ENCODE peak calls at places on chromosome 19, in eight cellular contexts. R is HepG2, T is sigmoid colon, A is prostate gland, K is breast epithelium, U is suprapubic skin, P is stomach, W is GM12892. Y is an unnamed sample.

GRCh38 chr19:9936151-9937000 is at the start of gene OLFM2:
- DNase-seq in R (no peak), T (no peak), A (no peak), K (no peak), U (no peak), P (no peak), W (no peak), Y (no peak)

GRCh38 chr19:2775556-2776430 is 7.3 kb downstream of the SGTA start:
- DNase-seq in R (peak), T (no peak), A (no peak), K (peak), U (no peak), P (peak), W (no peak), Y (no peak)

GRCh38 chr19:7883796-7884570 is 4.3 kb upstream of the LRRC8E start:
- DNase-seq in R (no peak), T (no peak), A (no peak), K (no peak), U (no peak), P (no peak), W (no peak), Y (no peak)

GRCh38 chr19:50554212-50554611 is 14.0 kb downstream of the LRRC4B start:
- DNase-seq in R (no peak), T (no peak), A (no peak), K (no peak), U (no peak), P (no peak), W (no peak), Y (no peak)

GRCh38 chr19:29699861-29700260 is 15.2 kb downstream of the C19orf12 start:
- DNase-seq in R (no peak), T (no peak), A (no peak), K (no peak), U (no peak), P (no peak), W (no peak), Y (no peak)

GRCh38 chr19:2540646-2541454 is 64.9 kb downstream of the GADD45B start:
- DNase-seq in R (peak), T (peak), A (peak), K (peak), U (peak), P (peak), W (no peak), Y (peak)

GRCh38 chr19:33416307-33417215 is 43.1 kb downstream of the CEBPG start:
- DNase-seq in R (peak), T (peak), A (peak), K (peak), U (no peak), P (peak), W (peak), Y (no peak)

GRCh38 chr19:2983351-2984195 is 6.2 kb downstream of the TLE6 start:
- DNase-seq in R (no peak), T (peak), A (peak), K (peak), U (no peak), P (no peak), W (no peak), Y (no peak)

GRCh38 chr19:7705387-7706187 is 3.7 kb upstream of the FCER2 start:
- DNase-seq in R (no peak), T (peak), A (peak), K (peak), U (no peak), P (peak), W (peak), Y (no peak)

GRCh38 chr19:17259118-17259780 is 5.3 kb downstream of the USHBP1 start:
- DNase-seq in R (no peak), T (no peak), A (no peak), K (no peak), U (no peak), P (no peak), W (no peak), Y (no peak)

GRCh38 chr19:33532859-33533455 is 11.4 kb upstream of the PEPD start:
- DNase-seq in R (no peak), T (no peak), A (no peak), K (no peak), U (no peak), P (no peak), W (no peak), Y (no peak)

GRCh38 chr19:33678796-33679195 is 57.0 kb downstream of the CHST8 start:
- DNase-seq in R (no peak), T (peak), A (no peak), K (peak), U (peak), P (no peak), W (no peak), Y (no peak)

GRCh38 chr19:19642506-19643157 is 825 bp downstream of the GMIP start:
- DNase-seq in R (no peak), T (no peak), A (no peak), K (no peak), U (no peak), P (no peak), W (peak), Y (no peak)

GRCh38 chr19:10565028-10565566 is 713 bp downstream of the KRI1 start:
- DNase-seq in R (no peak), T (peak), A (no peak), K (peak), U (no peak), P (peak), W (peak), Y (no peak)

GRCh38 chr19:3188627-3189596 is 3.2 kb downstream of the NCLN start:
- DNase-seq in R (no peak), T (no peak), A (no peak), K (no peak), U (no peak), P (no peak), W (no peak), Y (no peak)

GRCh38 chr19:21314676-21315075 is 14.5 kb downstream of the ZNF708 start:
- DNase-seq in R (no peak), T (no peak), A (no peak), K (no peak), U (no peak), P (no peak), W (no peak), Y (no peak)

GRCh38 chr19:9139609-9140158 is 513 bp upstream of the ZNF317 start:
- DNase-seq in R (no peak), T (no peak), A (no peak), K (no peak), U (no peak), P (no peak), W (no peak), Y (no peak)

GRCh38 chr19:34067861-34068271 is 104.4 kb upstream of the LSM14A start:
- DNase-seq in R (no peak), T (no peak), A (no peak), K (no peak), U (no peak), P (no peak), W (no peak), Y (no peak)

GRCh38 chr19:39007096-39007495 is 25.3 kb downstream of the FBXO27 start:
- DNase-seq in R (no peak), T (no peak), A (no peak), K (no peak), U (no peak), P (no peak), W (no peak), Y (no peak)

GRCh38 chr19:58400638-58400915 is 5.1 kb downstream of the RNF225 start:
- DNase-seq in R (no peak), T (no peak), A (no peak), K (no peak), U (no peak), P (no peak), W (no peak), Y (no peak)

GRCh38 chr19:55640043-55640576 is 692 bp upstream of the ZNF580 start:
- DNase-seq in R (no peak), T (peak), A (peak), K (no peak), U (no peak), P (peak), W (no peak), Y (no peak)

GRCh38 chr19:50548191-50549058 is 19.8 kb downstream of the LRRC4B start:
- DNase-seq in R (no peak), T (no peak), A (no peak), K (no peak), U (no peak), P (no peak), W (no peak), Y (no peak)

GRCh38 chr19:49801966-49802661 is 11.0 kb downstream of the FUZ start:
- DNase-seq in R (no peak), T (peak), A (peak), K (peak), U (peak), P (peak), W (no peak), Y (peak)

GRCh38 chr19:16702123-16702522 is 17.5 kb upstream of the NWD1 start:
- DNase-seq in R (peak), T (peak), A (no peak), K (peak), U (peak), P (no peak), W (no peak), Y (peak)

GRCh38 chr19:8426283-8426682 is 13.2 kb downstream of the MARCHF2 start:
- DNase-seq in R (no peak), T (no peak), A (no peak), K (no peak), U (no peak), P (no peak), W (no peak), Y (no peak)

GRCh38 chr19:42250666-42251531 is 4.0 kb downstream of the ERF start:
- DNase-seq in R (no peak), T (peak), A (no peak), K (peak), U (no peak), P (no peak), W (no peak), Y (no peak)

GRCh38 chr19:30555075-30555787 is 183.0 kb downstream of the ZNF536 start:
- DNase-seq in R (no peak), T (no peak), A (no peak), K (no peak), U (no peak), P (no peak), W (no peak), Y (no peak)

DNA sequence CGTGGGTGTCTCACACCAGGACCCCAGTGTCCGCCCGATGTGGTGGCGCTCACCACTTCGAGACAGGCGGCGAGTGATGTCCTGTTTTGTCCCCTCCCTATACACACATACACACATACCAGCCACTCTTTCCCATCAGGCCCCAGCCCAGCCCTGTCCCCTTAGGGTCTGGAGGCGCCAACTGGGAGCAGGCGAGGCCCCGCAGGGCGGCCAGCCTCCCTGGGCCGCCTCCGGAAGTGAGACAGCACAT is 38.1 kb upstream of the NANOS3 start:
- DNase-seq in R (no peak), T (no peak), A (no peak), K (no peak), U (no peak), P (no peak), W (no peak), Y (no peak)
- TF ChIP-seq POLR2A in R (no peak), T (no peak), A (no peak), K (no peak), U (peak), P (no peak), W (no peak), Y (peak)

DNA sequence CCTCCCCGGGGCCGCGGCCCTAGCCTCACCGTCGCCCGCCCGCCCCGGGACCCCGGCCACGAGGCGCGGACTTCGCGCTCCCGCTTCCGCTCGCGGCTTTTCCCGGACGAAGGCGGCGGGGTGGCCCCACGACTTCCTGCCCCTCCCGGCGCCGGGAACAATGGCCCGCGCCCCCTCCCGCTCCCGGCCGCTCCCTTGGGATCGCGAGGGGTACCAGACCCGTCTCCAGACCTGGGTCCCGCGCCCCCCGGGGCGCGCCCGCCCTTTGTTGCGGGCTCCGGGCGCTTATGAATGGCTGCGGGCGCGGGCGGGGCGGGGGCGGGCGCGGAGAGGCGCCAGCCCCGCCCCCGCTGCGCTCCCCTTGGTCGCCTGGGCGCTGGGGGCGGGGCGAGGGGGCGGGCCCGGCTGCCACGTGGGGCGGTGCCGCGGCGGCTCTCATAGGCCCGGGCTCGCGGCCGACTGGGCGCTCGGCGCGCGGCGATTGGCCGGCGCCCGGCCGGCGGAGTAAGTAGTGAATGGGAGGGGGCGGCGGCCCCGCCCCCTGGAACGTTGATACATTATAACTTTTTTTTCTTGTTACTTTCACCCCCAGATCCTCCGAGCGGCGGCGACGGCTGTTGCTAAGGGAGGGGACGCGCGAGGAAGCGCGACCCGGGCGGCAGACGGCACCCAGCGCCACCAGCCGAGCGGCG is 1.1 kb downstream of the MIDN start:
- DNase-seq in R (peak), T (peak), A (peak), K (peak), U (peak), P (peak), W (peak), Y (peak)
- TF ChIP-seq POLR2AphosphoS5 in R (peak), T (peak), A (peak), K (peak), U (peak), P (peak), W (peak), Y (peak)

DNA sequence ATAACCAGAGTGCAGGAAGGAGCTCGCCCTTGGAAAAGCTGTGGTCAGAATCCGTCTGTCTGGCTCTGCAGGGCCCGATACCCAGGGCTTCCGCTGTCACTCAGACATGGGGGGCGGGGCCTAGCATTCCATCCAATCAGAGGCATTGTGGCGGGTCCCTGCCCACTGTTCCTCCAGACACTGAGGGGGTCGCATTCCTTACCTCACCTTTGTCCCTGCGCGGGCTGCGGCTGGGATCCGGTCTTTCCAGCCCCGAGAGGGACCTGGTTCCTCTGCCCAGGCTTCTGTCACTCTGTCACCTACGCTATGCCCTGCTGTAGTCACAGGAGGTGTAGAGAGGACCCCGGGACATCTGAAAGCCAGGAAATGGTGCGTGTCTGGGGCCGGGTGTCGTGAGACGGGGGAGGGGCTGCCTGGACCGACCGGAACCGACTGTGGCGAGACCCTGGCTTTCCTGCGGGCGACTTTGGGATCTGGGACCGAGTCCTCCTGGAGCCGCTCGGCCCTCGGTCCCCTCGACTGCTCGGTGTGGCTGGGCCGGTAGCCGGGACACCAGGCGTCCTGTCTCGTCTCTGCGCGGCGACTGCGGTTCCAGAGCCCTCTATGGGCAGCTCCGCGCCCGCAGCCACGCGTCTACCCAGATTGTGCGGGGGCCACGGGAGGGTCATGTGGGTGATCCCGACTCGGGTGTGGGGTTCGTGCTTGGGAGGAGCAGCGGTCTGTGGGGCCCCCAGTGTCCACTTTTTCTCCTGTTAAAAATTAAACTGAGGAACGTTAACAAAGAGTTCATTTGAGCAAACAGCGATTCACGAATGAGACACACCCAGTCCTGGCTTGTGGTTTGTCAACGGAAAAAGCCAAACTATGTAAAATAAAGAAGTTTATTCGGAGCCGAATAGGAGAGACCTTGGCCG is at the start of gene ZNF69:
- DNase-seq in R (peak), T (peak), A (peak), K (peak), U (peak), P (peak), W (peak), Y (peak)
- TF ChIP-seq POLR2A in R (peak), T (no peak), A (peak), K (no peak), U (no peak), P (no peak), W (no peak), Y (no peak)

GRCh38 chr19:47430041-47430802 is 10.9 kb upstream of the MEIS3 start:
- DNase-seq in R (no peak), T (no peak), A (peak), K (no peak), U (no peak), P (peak), W (no peak), Y (no peak)
- TF ChIP-seq POLR2AphosphoS5 in R (no peak), T (peak), A (no peak), K (no peak), U (no peak), P (no peak), W (no peak), Y (no peak)

GRCh38 chr19:18282021-18282787 is 782 bp upstream of the JUND start:
- DNase-seq in R (peak), T (no peak), A (peak), K (peak), U (no peak), P (no peak), W (no peak), Y (peak)
- TF ChIP-seq POLR2A in R (no peak), T (peak), A (no peak), K (peak), U (peak), P (no peak), W (peak), Y (peak)

GRCh38 chr19:45424191-45425058 is 708 bp upstream of the ERCC1 start:
- DNase-seq in R (peak), T (peak), A (peak), K (no peak), U (no peak), P (peak), W (no peak), Y (no peak)

GRCh38 chr19:45423033-45423588 is 606 bp downstream of the ERCC1 start:
- DNase-seq in R (no peak), T (no peak), A (no peak), K (no peak), U (no peak), P (no peak), W (no peak), Y (no peak)

GRCh38 chr19:45420871-45421270 is 2.8 kb downstream of the ERCC1 start:
- DNase-seq in R (no peak), T (no peak), A (no peak), K (no peak), U (no peak), P (no peak), W (no peak), Y (no peak)

GRCh38 chr19:45421953-45422498 is 1.7 kb downstream of the ERCC1 start:
- DNase-seq in R (no peak), T (no peak), A (no peak), K (no peak), U (no peak), P (no peak), W (no peak), Y (no peak)

DNA sequence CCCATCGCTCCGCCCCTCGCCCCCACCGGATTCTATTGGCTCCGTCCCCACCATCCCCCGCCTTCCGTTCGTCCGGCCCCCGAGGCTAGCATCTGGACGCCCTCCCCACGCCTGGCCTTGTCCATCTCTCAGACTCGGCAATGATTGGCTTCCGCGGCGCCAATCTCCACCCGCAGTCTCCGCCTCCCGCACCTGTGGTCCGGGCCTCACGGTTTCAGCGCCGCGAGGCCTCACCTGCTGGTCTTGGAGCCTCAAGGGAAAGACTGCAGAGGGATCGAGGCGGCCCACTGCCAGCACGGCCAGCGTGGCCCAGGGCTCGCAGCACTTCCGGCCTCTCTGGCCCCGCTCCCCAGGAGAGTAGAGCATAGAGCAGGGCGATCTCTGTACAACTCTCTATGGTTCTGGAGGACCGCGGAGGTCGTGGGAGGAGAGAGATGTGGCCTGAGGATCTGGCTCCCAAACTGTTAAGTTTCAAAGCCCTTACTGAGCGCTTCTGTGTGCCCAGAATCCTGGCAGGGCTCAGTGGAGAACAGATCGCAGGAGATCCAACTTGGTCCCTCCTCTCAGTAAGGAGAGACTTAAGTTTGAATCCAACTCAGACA is at the start of gene ERCC1:
- DNase-seq in R (peak), T (peak), A (peak), K (peak), U (peak), P (peak), W (peak), Y (peak)
- TF ChIP-seq POLR2AphosphoS5 in R (peak), T (peak), A (peak), K (peak), U (no peak), P (no peak), W (peak), Y (peak)

DNA sequence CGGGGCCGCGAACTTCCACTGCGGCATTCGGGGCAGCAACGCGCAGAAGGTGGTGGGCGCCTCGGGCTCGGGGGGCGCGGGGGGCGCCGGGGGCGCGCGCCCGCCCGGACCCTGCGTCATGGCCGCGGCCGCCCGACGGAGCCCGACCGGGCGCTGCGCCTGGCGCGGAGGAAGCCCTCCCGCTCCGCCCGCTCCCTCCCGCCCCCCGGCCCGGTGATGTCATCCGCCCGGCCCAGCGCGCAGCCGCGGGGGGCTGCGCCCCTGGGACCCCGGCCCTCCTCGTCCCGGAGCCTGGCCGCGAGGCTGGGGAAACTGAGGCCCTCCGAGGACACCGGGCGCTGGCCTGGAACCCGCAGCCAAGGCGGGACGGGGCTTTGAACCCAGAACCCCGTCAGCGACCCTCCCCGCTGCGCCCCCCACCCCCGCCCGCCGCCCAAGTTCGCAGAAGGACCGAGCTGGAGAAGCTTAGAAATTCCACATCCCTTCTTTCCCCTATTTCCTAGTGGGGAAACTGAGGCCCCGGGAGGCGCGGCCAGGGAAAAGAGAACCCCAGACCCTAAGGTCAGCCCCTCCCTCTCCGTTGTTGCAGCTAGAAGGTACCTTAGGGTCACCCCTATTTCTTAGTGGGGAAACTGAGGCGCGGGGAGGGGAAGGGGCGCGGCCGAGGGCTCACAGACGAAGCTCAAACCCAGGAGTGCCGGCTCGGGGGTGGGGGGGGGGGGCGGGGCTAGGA is at the start of gene SHC2:
- DNase-seq in R (no peak), T (peak), A (peak), K (no peak), U (no peak), P (peak), W (no peak), Y (no peak)
- TF ChIP-seq POLR2A in R (no peak), T (no peak), A (no peak), K (no peak), U (peak), P (no peak), W (no peak), Y (no peak)